ENCODE peak calls at places on chromosomes 1 and 21, in six cellular contexts. I is activated naive CD4-positive, alpha-beta T cell; R is stimulated activated naive CD8-positive, alpha-beta T cell treated with anti-CD3 and anti-CD28 coated beads, Interleukin-15, amount 100 ng/mL, for 72 hours; S is activated effector memory CD4-positive, alpha-beta T cell treated with Interleukin-2 at 50 U/mL for 16 hours; N is A172; Y is activated T-helper 1 cell treated with Interleukin-2 at 50 U/mL for 16 hours. L is an unnamed sample.

GRCh38 chr1:23196627-23197328 is 20.5 kb downstream of the HTR1D start:
- DNase-seq in Y (no peak), S (no peak), I (no peak), R (no peak), N (peak), L (no peak)

GRCh38 chr1:156896490-156897033 is 3.0 kb downstream of the PEAR1 start:
- DNase-seq in Y (no peak), I (no peak), R (no peak), S (no peak), N (peak), L (no peak)

GRCh38 chr21:35284199-35284598 is 235.1 kb upstream of the RUNX1 start:
- DNase-seq in N (no peak), R (no peak), I (no peak), S (no peak), Y (no peak), L (no peak)

GRCh38 chr1:110302836-110303235 is 36.3 kb upstream of the RBM15 start:
- DNase-seq in N (no peak), I (no peak), S (no peak), R (no peak), Y (no peak), L (no peak)

GRCh38 chr1:234545512-234546386 is 64.2 kb downstream of the IRF2BP2 start:
- DNase-seq in R (no peak), I (no peak), S (no peak), Y (no peak), N (no peak), L (no peak)

GRCh38 chr1:186286615-186287317 is 88.3 kb downstream of the TPR start:
- DNase-seq in N (no peak), S (no peak), Y (no peak), I (no peak), R (no peak), L (no peak)

GRCh38 chr1:43936470-43937151 is 3.0 kb downstream of the ARTN start:
- DNase-seq in R (peak), I (no peak), N (no peak), Y (no peak), S (no peak), L (peak)

GRCh38 chr1:115041654-115042053 is 12.0 kb downstream of the TSHB start:
- DNase-seq in Y (no peak), N (no peak), I (no peak), R (no peak), S (no peak), L (no peak)

GRCh38 chr1:43481481-43481880 is 27.8 kb upstream of the HYI start:
- DNase-seq in R (no peak), Y (no peak), N (no peak), S (no peak), I (no peak), L (no peak)

GRCh38 chr1:90718411-90719320 is 1.6 kb upstream of the BARHL2 start:
- DNase-seq in Y (no peak), I (no peak), S (no peak), N (no peak), R (no peak), L (no peak)

GRCh38 chr1:160285506-160285905 is 573 bp upstream of the PEX19 start:
- DNase-seq in S (no peak), I (no peak), R (no peak), N (no peak), Y (no peak), L (no peak)

GRCh38 chr1:46533179-46533864 is 18.1 kb downstream of the KNCN start:
- DNase-seq in N (no peak), S (peak), R (peak), Y (peak), I (no peak), L (no peak)

GRCh38 chr1:210123924-210124589 is 108.5 kb upstream of the SERTAD4 start:
- DNase-seq in R (no peak), N (peak), Y (no peak), I (no peak), S (no peak), L (no peak)

GRCh38 chr1:18707696-18708257 is 77.1 kb downstream of the PAX7 start:
- DNase-seq in N (no peak), Y (no peak), I (no peak), S (no peak), R (no peak), L (no peak)

GRCh38 chr1:185154912-185155513 is 1.7 kb downstream of the TRMT1L start:
- DNase-seq in I (no peak), R (no peak), Y (no peak), S (no peak), N (no peak), L (no peak)

GRCh38 chr1:110050602-110051261 is 16.3 kb downstream of the STRIP1 start:
- DNase-seq in N (no peak), S (no peak), Y (no peak), I (no peak), R (no peak), L (no peak)

GRCh38 chr1:47201179-47201578 is 11.3 kb upstream of the PDZK1IP1 start:
- DNase-seq in S (no peak), N (no peak), Y (no peak), I (no peak), R (no peak), L (no peak)

GRCh38 chr1:79323240-79324025 is 316.9 kb upstream of the ADGRL4 start:
- DNase-seq in N (peak), R (no peak), S (no peak), I (no peak), Y (no peak), L (no peak)

GRCh38 chr1:156001021-156001681 is 19.6 kb downstream of the SSR2 start:
- DNase-seq in Y (no peak), N (no peak), I (no peak), R (no peak), S (no peak), L (no peak)

GRCh38 chr1:10830961-10831669 is 34.7 kb upstream of the CASZ1 start:
- DNase-seq in S (no peak), N (peak), I (no peak), R (no peak), Y (no peak), L (no peak)

GRCh38 chr1:244755673-244756072 is 79.8 kb upstream of the COX20 start:
- DNase-seq in S (no peak), Y (no peak), I (no peak), N (no peak), R (no peak), L (no peak)

GRCh38 chr21:16079830-16080229 is 350.0 kb downstream of the USP25 start:
- DNase-seq in Y (no peak), S (no peak), R (no peak), I (no peak), N (no peak), L (no peak)

GRCh38 chr1:116433283-116434257 is 60.5 kb downstream of the ATP1A1 start:
- DNase-seq in R (no peak), N (no peak), S (no peak), I (no peak), Y (no peak), L (no peak)

GRCh38 chr1:43009274-43009673 is 50.6 kb upstream of the SLC2A1 start:
- DNase-seq in N (peak), R (no peak), Y (no peak), I (no peak), S (no peak), L (no peak)

GRCh38 chr1:152043870-152044269 is 7.1 kb upstream of the S100A11 start:
- DNase-seq in Y (no peak), S (no peak), N (no peak), I (no peak), R (no peak), L (no peak)

GRCh38 chr1:10932088-10932487 is 80.4 kb upstream of the TARDBP start:
- DNase-seq in Y (no peak), S (no peak), N (no peak), I (no peak), R (peak), L (no peak)

GRCh38 chr21:35217504-35218060 is 168.5 kb upstream of the RUNX1 start:
- DNase-seq in Y (no peak), I (no peak), S (no peak), R (peak), N (peak), L (no peak)

GRCh38 chr1:31422505-31423319 is 9.7 kb downstream of the SERINC2 start:
- DNase-seq in R (peak), N (peak), S (peak), I (peak), Y (peak), L (no peak)

GRCh38 chr21:16087523-16087922 is 357.7 kb downstream of the USP25 start:
- DNase-seq in Y (no peak), I (no peak), R (no peak), S (no peak), N (no peak), L (no peak)

GRCh38 chr1:202580604-202581003 is 129.7 kb downstream of the SYT2 start:
- DNase-seq in I (no peak), N (no peak), S (no peak), Y (no peak), R (no peak), L (no peak)

GRCh38 chr21:32476661-32477423 is 64.3 kb downstream of the EVA1C start:
- DNase-seq in S (no peak), Y (no peak), I (no peak), N (no peak), R (no peak), L (no peak)

GRCh38 chr1:88022507-88022906 is 661.6 kb upstream of the PKN2 start:
- DNase-seq in S (no peak), N (no peak), I (no peak), Y (no peak), R (no peak), L (no peak)

GRCh38 chr1:214074477-214074876 is 86.7 kb downstream of the PROX1 start:
- DNase-seq in Y (no peak), N (peak), S (no peak), I (no peak), R (no peak), L (no peak)

GRCh38 chr1:43389326-43390313 is at the start of the genes MED8 and SZT2:
- DNase-seq in Y (peak), I (peak), N (peak), R (peak), S (peak), L (peak)